ENCODE peak calls at places on chromosomes 1 and 21, in four cellular contexts. R, K, O and P are unnamed samples.

GRCh38 chr1:175792126-175792525 is 48.7 kb upstream of the TNR start:
- DNase-seq in R (no peak), K (no peak), O (no peak), P (no peak)

GRCh38 chr1:75999034-75999433 is 66.8 kb upstream of the ASB17 start:
- DNase-seq in O (no peak), R (no peak), K (no peak), P (no peak)

GRCh38 chr1:56399326-56400292 is 179.8 kb downstream of the PLPP3 start:
- DNase-seq in O (no peak), R (no peak), K (no peak), P (no peak)

GRCh38 chr1:222347627-222348026 is 200.3 kb downstream of the HHIPL2 start:
- DNase-seq in R (no peak), K (no peak), O (no peak), P (no peak)

GRCh38 chr1:196059210-196059609 is 549.0 kb downstream of the KCNT2 start:
- DNase-seq in R (no peak), K (no peak), O (no peak), P (no peak)

GRCh38 chr1:119660253-119661078 is 12.4 kb upstream of the ZNF697 start:
- DNase-seq in R (no peak), O (no peak), K (no peak), P (no peak)

GRCh38 chr1:202967684-202968281 is 726 bp upstream of the CYB5R1 start:
- DNase-seq in O (no peak), R (no peak), K (no peak), P (peak)

GRCh38 chr1:51924455-51924854 is 45.9 kb upstream of the NRDC start:
- DNase-seq in O (peak), R (peak), K (no peak), P (no peak)

GRCh38 chr21:38646213-38646837 is 148.0 kb upstream of the ERG start:
- DNase-seq in K (no peak), O (peak), R (peak), P (no peak)

DNA sequence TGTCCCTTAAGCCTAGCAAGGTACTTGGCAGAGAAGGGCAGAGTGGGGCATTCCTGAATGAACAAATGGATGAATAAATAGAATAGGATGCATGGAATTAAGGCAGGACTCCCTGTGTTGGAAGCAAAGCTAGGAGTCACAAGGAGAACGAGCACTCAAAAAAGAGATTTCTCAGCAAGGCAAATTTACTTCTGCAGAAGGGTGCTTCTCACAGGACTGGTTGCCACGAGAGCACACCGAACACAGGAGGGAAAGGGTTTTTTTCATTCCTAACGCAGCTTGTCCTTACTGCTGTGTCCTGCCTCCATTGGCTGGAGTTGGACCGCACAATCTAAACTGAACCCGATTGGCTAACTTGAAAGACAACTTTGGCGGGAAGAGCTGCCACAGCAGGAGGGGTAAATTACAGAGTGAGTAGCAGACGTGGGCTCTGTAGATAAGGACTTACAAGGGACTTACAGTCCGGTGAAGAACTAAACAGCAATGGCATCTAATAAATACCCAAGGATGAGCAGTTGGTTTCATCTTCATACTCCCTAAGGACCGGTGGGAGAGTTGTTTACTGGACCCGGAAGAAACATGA is 52.4 kb downstream of the KIF26B start:
- DNase-seq in R (no peak), K (no peak), O (no peak), P (no peak)
- TF ChIP-seq CTCF in R (no peak), K (no peak), O (no peak), P (no peak)

DNA sequence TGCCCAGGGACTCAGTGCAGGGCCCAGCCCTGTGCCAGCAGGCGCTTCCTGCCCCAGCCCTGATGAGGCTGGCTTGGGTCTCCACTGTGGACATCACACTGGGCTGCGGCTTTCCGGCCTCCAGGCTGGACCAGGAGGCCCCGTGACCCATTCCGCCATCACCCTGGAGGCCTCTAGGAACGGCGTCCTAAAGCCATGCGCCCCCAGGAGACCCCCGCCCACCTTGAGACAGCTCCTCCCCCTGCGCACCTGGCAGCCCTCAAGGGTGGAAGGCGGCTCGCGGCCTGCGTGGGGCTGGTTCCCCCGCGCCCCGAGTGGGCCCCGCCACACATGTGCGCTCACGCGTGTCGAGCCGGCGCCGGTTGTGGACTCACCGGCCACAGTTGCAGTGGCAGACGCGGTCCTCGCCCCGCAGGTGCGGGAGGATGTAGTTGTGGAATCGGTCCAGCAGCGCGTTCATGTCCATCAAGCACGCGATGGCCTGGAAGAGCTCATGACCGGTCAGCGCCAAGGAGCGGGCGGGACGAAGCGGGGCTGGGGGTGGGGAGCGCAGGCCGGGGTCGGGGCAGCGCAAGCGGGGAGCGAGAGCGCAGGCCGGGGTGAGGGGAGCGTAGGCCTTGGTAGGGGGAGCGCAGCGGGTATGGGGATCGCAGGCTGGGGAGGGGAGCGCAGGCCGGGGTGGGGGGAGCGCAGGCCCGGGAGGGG is 962 bp downstream of the TMEM240 start:
- DNase-seq in K (no peak), R (peak), O (peak), P (no peak)
- H3K4me3 ChIP-seq in K (peak), R (peak), O (peak), P (no peak)

GRCh38 chr1:209590405-209590804 is 6.9 kb downstream of the CAMK1G start:
- DNase-seq in R (peak), K (no peak), O (no peak), P (no peak)
- TF ChIP-seq CTCF in R (peak), K (no peak), O (peak), P (no peak)

DNA sequence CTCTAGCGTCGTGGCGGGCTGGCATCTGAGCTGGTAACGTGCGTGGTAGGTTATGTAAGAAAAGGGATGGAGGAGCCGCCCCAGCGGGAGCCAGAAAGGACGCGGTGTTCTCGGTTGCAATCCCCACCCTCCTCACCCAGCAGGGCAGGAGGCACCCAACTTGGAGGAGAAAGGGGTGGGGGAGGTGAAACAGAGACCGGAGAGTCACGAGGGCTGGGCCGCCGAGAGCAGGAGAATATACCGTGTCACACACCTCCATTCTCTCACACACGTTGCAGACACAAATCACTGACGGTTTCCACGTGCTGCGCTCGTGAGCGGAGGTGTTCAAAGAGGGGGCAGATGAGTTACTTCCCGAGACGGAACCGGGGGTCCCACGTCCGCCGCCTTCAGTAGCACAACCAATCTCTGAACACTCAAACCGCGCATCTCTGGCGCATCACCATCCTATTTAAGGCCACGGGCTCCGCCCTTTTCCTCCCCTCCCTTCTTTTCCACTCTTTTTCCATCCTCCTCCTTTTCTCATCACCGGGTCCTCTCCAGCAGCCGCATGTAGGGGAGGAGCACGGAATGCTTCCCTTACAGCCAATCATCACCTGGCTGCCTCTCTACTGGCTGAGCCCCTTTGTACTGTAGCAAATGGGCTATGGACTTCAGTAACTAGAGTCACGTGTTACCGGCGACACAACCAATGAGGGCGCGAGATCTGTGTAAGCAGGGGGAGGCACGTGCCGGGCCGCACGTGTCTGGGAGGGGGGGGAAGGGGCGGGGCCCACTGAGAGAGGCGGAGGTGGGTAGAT is at the start of gene CIART:
- DNase-seq in K (peak), O (peak), R (peak), P (peak)
- H3K4me3 ChIP-seq in K (peak), O (peak), R (peak), P (peak)

DNA sequence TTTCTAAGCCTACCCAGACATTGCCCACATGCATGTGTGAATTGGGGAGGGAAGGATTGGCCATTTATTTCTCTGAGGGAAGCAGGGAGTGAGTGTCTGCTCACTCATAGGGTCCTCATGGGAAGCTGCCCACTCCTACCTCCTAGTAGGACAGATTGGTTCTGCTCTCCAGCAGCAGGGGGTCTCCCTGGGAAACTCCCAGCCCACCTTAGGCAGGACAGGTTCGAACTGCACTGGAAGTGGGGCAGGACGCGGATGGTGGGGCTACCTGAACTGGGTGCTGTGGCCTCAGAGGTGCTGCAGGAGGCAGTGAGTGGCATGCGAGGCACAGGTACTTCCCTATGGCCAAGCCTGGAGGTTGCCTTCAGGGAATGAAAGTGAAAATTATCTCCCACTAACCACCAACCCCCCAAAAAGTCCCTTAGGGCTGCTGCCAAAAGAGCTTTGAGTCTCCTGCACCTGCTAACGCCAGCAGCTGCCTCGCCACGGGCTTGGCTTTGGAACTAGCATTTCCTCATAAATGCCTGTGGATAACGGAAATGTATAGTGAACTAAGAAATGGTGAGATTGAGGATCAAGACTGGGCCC is 157.0 kb upstream of the COA6 start:
- DNase-seq in K (no peak), R (no peak), O (no peak), P (peak)
- TF ChIP-seq CTCF in K (no peak), R (no peak), O (no peak), P (no peak)

GRCh38 chr1:153633747-153634665 is at the start of gene CHTOP:
- DNase-seq in O (peak), K (peak), R (peak), P (peak)

GRCh38 chr1:153639280-153639679 is 5.4 kb downstream of the CHTOP start:
- DNase-seq in K (peak), R (no peak), O (no peak), P (no peak)

GRCh38 chr1:153635872-153636271 is 2.0 kb downstream of the CHTOP start:
- DNase-seq in R (no peak), O (no peak), K (no peak), P (no peak)

GRCh38 chr1:153638261-153638660 is 4.4 kb downstream of the CHTOP start:
- DNase-seq in K (no peak), R (no peak), O (no peak), P (no peak)

DNA sequence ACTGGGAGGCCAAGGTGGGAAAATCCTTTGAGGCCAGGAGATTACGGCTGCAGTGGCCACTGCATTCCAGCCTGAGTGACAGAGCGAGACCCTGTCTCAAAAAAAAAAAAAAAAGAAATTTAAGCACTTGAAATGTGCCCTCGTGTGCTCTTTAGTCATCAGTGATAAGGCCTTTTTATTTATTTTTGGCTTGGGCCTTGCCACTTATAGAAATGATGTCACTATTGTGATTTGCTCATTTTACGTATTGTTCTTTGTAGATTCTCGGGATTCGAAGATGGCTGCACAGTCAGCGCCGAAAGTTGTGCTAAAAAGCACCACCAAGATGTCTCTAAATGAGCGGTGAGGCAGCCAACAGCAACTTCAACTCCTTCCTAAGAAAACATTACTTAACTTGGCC is 2.4 kb downstream of the CHTOP start:
- DNase-seq in O (no peak), K (no peak), R (no peak), P (no peak)
- H3K4me3 ChIP-seq in O (no peak), K (peak), R (no peak), P (no peak)

GRCh38 chr1:193031431-193031830 is 27.7 kb downstream of the UCHL5 start:
- DNase-seq in O (peak), R (no peak), K (no peak), P (no peak)
- TF ChIP-seq CTCF in O (peak), R (peak), K (no peak), P (no peak)